ENCODE peak calls at places on chromosomes 13 and 19, in four cellular contexts. One of them, this sample, is unnamed.

GRCh38 chr13:110089815-110090214 is 217.1 kb downstream of the COL4A1 start:
- DNase-seq in activated naive CD4-positive, alpha-beta T cell treated with anti-CD3 and anti-CD28 coated beads, Interleukin-2, amount 10 ng/mL, durations not matched to agents 7 days and 5 days: no peak
- DNase-seq in breast epithelium: no peak
- DNase-seq in retina: no peak
- DNase-seq in this sample: no peak

GRCh38 chr19:19866599-19867248 is 1.0 kb downstream of the ZNF253 start:
- DNase-seq in retina: peak; percentile 79
- DNase-seq in activated naive CD4-positive, alpha-beta T cell treated with anti-CD3 and anti-CD28 coated beads, Interleukin-2, amount 10 ng/mL, durations not matched to agents 7 days and 5 days: peak; percentile 65
- DNase-seq in breast epithelium: no peak
- DNase-seq in this sample: peak; percentile 39

GRCh38 chr13:37475966-37476365 is 122.6 kb downstream of the POSTN start:
- DNase-seq in activated naive CD4-positive, alpha-beta T cell treated with anti-CD3 and anti-CD28 coated beads, Interleukin-2, amount 10 ng/mL, durations not matched to agents 7 days and 5 days: no peak
- DNase-seq in retina: no peak
- DNase-seq in breast epithelium: no peak
- DNase-seq in this sample: no peak

GRCh38 chr19:31140717-31141116 is 208.5 kb downstream of the TSHZ3 start:
- DNase-seq in retina: no peak
- DNase-seq in breast epithelium: no peak
- DNase-seq in activated naive CD4-positive, alpha-beta T cell treated with anti-CD3 and anti-CD28 coated beads, Interleukin-2, amount 10 ng/mL, durations not matched to agents 7 days and 5 days: no peak
- DNase-seq in this sample: no peak

GRCh38 chr13:99386911-99387788 is 80.0 kb upstream of the GPR183 start:
- DNase-seq in breast epithelium: no peak
- DNase-seq in activated naive CD4-positive, alpha-beta T cell treated with anti-CD3 and anti-CD28 coated beads, Interleukin-2, amount 10 ng/mL, durations not matched to agents 7 days and 5 days: peak; percentile 90
- DNase-seq in retina: no peak
- DNase-seq in this sample: no peak

GRCh38 chr19:41324921-41325639 is 15.1 kb downstream of the CCDC97 start:
- DNase-seq in activated naive CD4-positive, alpha-beta T cell treated with anti-CD3 and anti-CD28 coated beads, Interleukin-2, amount 10 ng/mL, durations not matched to agents 7 days and 5 days: no peak
- DNase-seq in breast epithelium: peak; percentile 53
- DNase-seq in retina: no peak
- DNase-seq in this sample: peak; percentile 67

GRCh38 chr19:8515317-8515716 is 1.4 kb upstream of the ZNF414 start:
- DNase-seq in retina: no peak
- DNase-seq in breast epithelium: no peak
- DNase-seq in activated naive CD4-positive, alpha-beta T cell treated with anti-CD3 and anti-CD28 coated beads, Interleukin-2, amount 10 ng/mL, durations not matched to agents 7 days and 5 days: peak; percentile 84
- DNase-seq in this sample: no peak

GRCh38 chr13:20193142-20193923 is 595 bp upstream of the GJB2 start:
- DNase-seq in retina: peak; percentile 62
- DNase-seq in activated naive CD4-positive, alpha-beta T cell treated with anti-CD3 and anti-CD28 coated beads, Interleukin-2, amount 10 ng/mL, durations not matched to agents 7 days and 5 days: peak; percentile 32
- DNase-seq in breast epithelium: no peak
- DNase-seq in this sample: no peak

GRCh38 chr13:36840718-36841250 is 21.8 kb downstream of the RFXAP start:
- DNase-seq in activated naive CD4-positive, alpha-beta T cell treated with anti-CD3 and anti-CD28 coated beads, Interleukin-2, amount 10 ng/mL, durations not matched to agents 7 days and 5 days: no peak
- DNase-seq in retina: no peak
- DNase-seq in breast epithelium: no peak
- DNase-seq in this sample: no peak

GRCh38 chr19:1074512-1075283 is 7.7 kb downstream of the ARHGAP45 start:
- DNase-seq in retina: no peak
- DNase-seq in activated naive CD4-positive, alpha-beta T cell treated with anti-CD3 and anti-CD28 coated beads, Interleukin-2, amount 10 ng/mL, durations not matched to agents 7 days and 5 days: peak; percentile 92
- DNase-seq in breast epithelium: peak; percentile 65
- DNase-seq in this sample: peak; percentile 94

GRCh38 chr19:42252365-42253244 is 2.3 kb downstream of the ERF start:
- DNase-seq in breast epithelium: peak; percentile 79
- DNase-seq in activated naive CD4-positive, alpha-beta T cell treated with anti-CD3 and anti-CD28 coated beads, Interleukin-2, amount 10 ng/mL, durations not matched to agents 7 days and 5 days: no peak
- DNase-seq in retina: peak; percentile 68
- DNase-seq in this sample: peak; percentile 60

GRCh38 chr13:102091231-102091630 is 310.6 kb downstream of the FGF14 start:
- DNase-seq in activated naive CD4-positive, alpha-beta T cell treated with anti-CD3 and anti-CD28 coated beads, Interleukin-2, amount 10 ng/mL, durations not matched to agents 7 days and 5 days: no peak
- DNase-seq in breast epithelium: no peak
- DNase-seq in retina: no peak
- DNase-seq in this sample: no peak

GRCh38 chr19:39870171-39870971 is 24.2 kb upstream of the FBL start:
- DNase-seq in breast epithelium: no peak
- DNase-seq in activated naive CD4-positive, alpha-beta T cell treated with anti-CD3 and anti-CD28 coated beads, Interleukin-2, amount 10 ng/mL, durations not matched to agents 7 days and 5 days: no peak
- DNase-seq in retina: no peak
- DNase-seq in this sample: no peak

GRCh38 chr19:12314553-12314952 is 18.9 kb downstream of the ZNF563 start:
- DNase-seq in retina: no peak
- DNase-seq in activated naive CD4-positive, alpha-beta T cell treated with anti-CD3 and anti-CD28 coated beads, Interleukin-2, amount 10 ng/mL, durations not matched to agents 7 days and 5 days: no peak
- DNase-seq in breast epithelium: no peak
- DNase-seq in this sample: peak; percentile 23

GRCh38 chr13:34356686-34357434 is 538.9 kb downstream of the RFC3 start:
- DNase-seq in retina: no peak
- DNase-seq in activated naive CD4-positive, alpha-beta T cell treated with anti-CD3 and anti-CD28 coated beads, Interleukin-2, amount 10 ng/mL, durations not matched to agents 7 days and 5 days: no peak
- DNase-seq in breast epithelium: no peak
- DNase-seq in this sample: no peak

GRCh38 chr19:14350302-14350701 is 30.9 kb upstream of the ADGRE5 start:
- DNase-seq in retina: no peak
- DNase-seq in breast epithelium: no peak
- DNase-seq in activated naive CD4-positive, alpha-beta T cell treated with anti-CD3 and anti-CD28 coated beads, Interleukin-2, amount 10 ng/mL, durations not matched to agents 7 days and 5 days: no peak
- DNase-seq in this sample: no peak

GRCh38 chr19:1360126-1360817 is 23.4 kb upstream of the NDUFS7 start:
- DNase-seq in breast epithelium: no peak
- DNase-seq in retina: peak; percentile 91
- DNase-seq in activated naive CD4-positive, alpha-beta T cell treated with anti-CD3 and anti-CD28 coated beads, Interleukin-2, amount 10 ng/mL, durations not matched to agents 7 days and 5 days: no peak
- DNase-seq in this sample: no peak

GRCh38 chr13:73401769-73402168 is 343.0 kb downstream of the KLF5 start:
- DNase-seq in activated naive CD4-positive, alpha-beta T cell treated with anti-CD3 and anti-CD28 coated beads, Interleukin-2, amount 10 ng/mL, durations not matched to agents 7 days and 5 days: no peak
- DNase-seq in breast epithelium: no peak
- DNase-seq in retina: no peak
- DNase-seq in this sample: no peak

GRCh38 chr13:51534075-51534817 is 50.0 kb upstream of the WDFY2 start:
- DNase-seq in breast epithelium: no peak
- DNase-seq in activated naive CD4-positive, alpha-beta T cell treated with anti-CD3 and anti-CD28 coated beads, Interleukin-2, amount 10 ng/mL, durations not matched to agents 7 days and 5 days: peak; percentile 69
- DNase-seq in retina: no peak
- DNase-seq in this sample: peak; percentile 70

GRCh38 chr19:3507371-3508120 is 1.4 kb downstream of the FZR1 start:
- DNase-seq in activated naive CD4-positive, alpha-beta T cell treated with anti-CD3 and anti-CD28 coated beads, Interleukin-2, amount 10 ng/mL, durations not matched to agents 7 days and 5 days: peak; percentile 52
- DNase-seq in retina: peak; percentile 36
- DNase-seq in breast epithelium: peak; percentile 51
- DNase-seq in this sample: peak; percentile 77

GRCh38 chr19:8663920-8664670 is 33.7 kb downstream of the NFILZ start:
- DNase-seq in breast epithelium: no peak
- DNase-seq in activated naive CD4-positive, alpha-beta T cell treated with anti-CD3 and anti-CD28 coated beads, Interleukin-2, amount 10 ng/mL, durations not matched to agents 7 days and 5 days: peak; percentile 71
- DNase-seq in retina: no peak
- DNase-seq in this sample: peak; percentile 36

GRCh38 chr13:73672492-73672891 is 461.7 kb downstream of the KLF12 start:
- DNase-seq in breast epithelium: no peak
- DNase-seq in activated naive CD4-positive, alpha-beta T cell treated with anti-CD3 and anti-CD28 coated beads, Interleukin-2, amount 10 ng/mL, durations not matched to agents 7 days and 5 days: no peak
- DNase-seq in retina: no peak
- DNase-seq in this sample: no peak

GRCh38 chr13:90238433-90238832 is 1109.1 kb upstream of the MIR17HG start:
- DNase-seq in breast epithelium: no peak
- DNase-seq in activated naive CD4-positive, alpha-beta T cell treated with anti-CD3 and anti-CD28 coated beads, Interleukin-2, amount 10 ng/mL, durations not matched to agents 7 days and 5 days: no peak
- DNase-seq in retina: no peak
- DNase-seq in this sample: no peak

GRCh38 chr13:75101348-75101747 is 380.6 kb downstream of the TBC1D4 start:
- DNase-seq in retina: no peak
- DNase-seq in activated naive CD4-positive, alpha-beta T cell treated with anti-CD3 and anti-CD28 coated beads, Interleukin-2, amount 10 ng/mL, durations not matched to agents 7 days and 5 days: no peak
- DNase-seq in breast epithelium: no peak
- DNase-seq in this sample: no peak

GRCh38 chr19:10812196-10812595 is 23.8 kb downstream of the TMED1 start:
- DNase-seq in activated naive CD4-positive, alpha-beta T cell treated with anti-CD3 and anti-CD28 coated beads, Interleukin-2, amount 10 ng/mL, durations not matched to agents 7 days and 5 days: no peak
- DNase-seq in retina: no peak
- DNase-seq in breast epithelium: no peak
- DNase-seq in this sample: no peak

GRCh38 chr13:26819067-26819466 is 58.5 kb upstream of the GPR12 start:
- DNase-seq in activated naive CD4-positive, alpha-beta T cell treated with anti-CD3 and anti-CD28 coated beads, Interleukin-2, amount 10 ng/mL, durations not matched to agents 7 days and 5 days: no peak
- DNase-seq in retina: no peak
- DNase-seq in breast epithelium: no peak
- DNase-seq in this sample: no peak

GRCh38 chr13:49421391-49421790 is 22.5 kb downstream of the CAB39L start:
- DNase-seq in retina: no peak
- DNase-seq in activated naive CD4-positive, alpha-beta T cell treated with anti-CD3 and anti-CD28 coated beads, Interleukin-2, amount 10 ng/mL, durations not matched to agents 7 days and 5 days: peak; percentile 45
- DNase-seq in breast epithelium: no peak
- DNase-seq in this sample: no peak

GRCh38 chr19:55473613-55474012 is 2.8 kb upstream of the ZNF628 start:
- DNase-seq in retina: no peak
- DNase-seq in activated naive CD4-positive, alpha-beta T cell treated with anti-CD3 and anti-CD28 coated beads, Interleukin-2, amount 10 ng/mL, durations not matched to agents 7 days and 5 days: no peak
- DNase-seq in breast epithelium: no peak
- DNase-seq in this sample: no peak

GRCh38 chr19:38736413-38737280 is 7.6 kb downstream of the CAPN12 start:
- DNase-seq in activated naive CD4-positive, alpha-beta T cell treated with anti-CD3 and anti-CD28 coated beads, Interleukin-2, amount 10 ng/mL, durations not matched to agents 7 days and 5 days: peak; percentile 74
- DNase-seq in breast epithelium: peak; percentile 75
- DNase-seq in retina: no peak
- DNase-seq in this sample: peak; percentile 89

GRCh38 chr19:29576043-29576442 is 30.0 kb upstream of the POP4 start:
- DNase-seq in retina: no peak
- DNase-seq in activated naive CD4-positive, alpha-beta T cell treated with anti-CD3 and anti-CD28 coated beads, Interleukin-2, amount 10 ng/mL, durations not matched to agents 7 days and 5 days: no peak
- DNase-seq in breast epithelium: no peak
- DNase-seq in this sample: no peak

This sample was measured in upper lobe of left lung.